ENCODE peak calls at places on chromosomes 16 and 17, in seven cellular contexts. I is effector CD4-positive, alpha-beta T cell; C is activated CD4-positive, alpha-beta T cell treated with anti-CD3 and anti-CD28 coated beads for 36 hours; S is HFFc6; V is posterior cingulate gyrus; U is SHP77; Q is T-helper 2 cell. J is an unnamed sample.

GRCh38 chr17:29407856-29408255 is 17.7 kb downstream of the TAOK1 start:
- DNase-seq in I (no peak), C (no peak), S (no peak), V (no peak), U (no peak), Q (no peak), J (peak; percentile 10)

GRCh38 chr17:64781013-64781392 is 118.9 kb upstream of the SMURF2 start:
- DNase-seq in I (no peak), C (peak; percentile 25), S (no peak), V (peak; percentile 78), U (no peak), Q (peak; percentile 17), J (no peak)

GRCh38 chr16:57609541-57610401 is 18.7 kb upstream of the ADGRG1 start:
- DNase-seq in I (no peak), C (peak; percentile 93), S (no peak), V (no peak), U (peak; percentile 36), Q (peak; percentile 98), J (peak; percentile 15)

GRCh38 chr17:8041980-8042379 is 3.1 kb downstream of the ALOX15B start:
- DNase-seq in I (no peak), C (no peak), S (no peak), V (no peak), U (no peak), Q (no peak), J (no peak)

GRCh38 chr17:28950752-28951427 is 428 bp downstream of the PHF12 start:
- DNase-seq in I (no peak), C (no peak), S (no peak), V (no peak), U (no peak), Q (no peak), J (no peak)

GRCh38 chr17:37118738-37119137 is 170.0 kb downstream of the AATF start:
- DNase-seq in I (no peak), C (no peak), S (no peak), V (no peak), U (no peak), Q (no peak), J (no peak)

GRCh38 chr17:72183194-72183685 is 62.4 kb downstream of the SOX9 start:
- DNase-seq in I (no peak), C (no peak), S (no peak), V (no peak), U (peak; percentile 35), Q (no peak), J (no peak)

GRCh38 chr17:52157161-52157560 is 1.4 kb downstream of the CA10 start:
- DNase-seq in I (no peak), C (no peak), S (no peak), V (no peak), U (no peak), Q (no peak), J (no peak)

J was measured in fibroblast of lung.